ENCODE peak calls at places on chromosomes 1 and 21, in seven cellular contexts. B is esophagus squamous epithelium, Z is PC-9, T is AG04450, Q is body of pancreas, K is fibroblast of lung, J is K562. E is an unnamed sample.
A peak's percentile ranks its signal among the peaks of the same experiment; 100 is the strongest.

GRCh38 chr21:32802954-32803353 is 31.4 kb upstream of the PAXBP1 start:
- DNase-seq in B (no peak), Q (no peak), K (no peak), J (no peak), T (no peak), Z (no peak), E (no peak)

GRCh38 chr1:210489491-210489890 is 160.8 kb downstream of the HHAT start:
- DNase-seq in B (no peak), T (peak; percentile 16), Z (no peak), Q (no peak), J (no peak), K (peak; percentile 37), E (no peak)

GRCh38 chr1:12712091-12712490 is 3.8 kb upstream of the AADACL3 start:
- DNase-seq in Q (no peak), J (no peak), K (no peak), B (no peak), T (no peak), Z (no peak), E (no peak)

GRCh38 chr1:111706921-111707320 is 32.3 kb downstream of the INKA2 start:
- DNase-seq in J (no peak), Z (no peak), T (no peak), Q (no peak), B (no peak), K (peak; percentile 44), E (no peak)

GRCh38 chr1:32868806-32869455 is 1.8 kb downstream of the FNDC5 start:
- DNase-seq in K (no peak), B (no peak), Q (no peak), T (no peak), Z (no peak), J (no peak), E (no peak)

GRCh38 chr1:170707959-170708666 is 44.2 kb downstream of the PRRX1 start:
- DNase-seq in T (peak; percentile 78), K (peak; percentile 99), Z (peak; percentile 65), Q (no peak), B (no peak), J (no peak), E (no peak)

GRCh38 chr1:24934300-24935195 is 4.5 kb upstream of the RUNX3 start:
- DNase-seq in T (no peak), J (no peak), B (no peak), Z (no peak), K (no peak), Q (no peak), E (no peak)

GRCh38 chr1:158053276-158053675 is 59.8 kb downstream of the KIRREL1 start:
- DNase-seq in Q (no peak), K (peak; percentile 34), Z (no peak), T (no peak), J (no peak), B (no peak), E (no peak)

GRCh38 chr1:208475951-208476824 is 232.0 kb upstream of the PLXNA2 start:
- DNase-seq in B (no peak), Q (no peak), T (no peak), Z (no peak), J (no peak), K (peak; percentile 6), E (no peak)

GRCh38 chr1:5780324-5780716 is 211.9 kb downstream of the NPHP4 start:
- DNase-seq in Q (no peak), B (no peak), K (no peak), T (no peak), J (no peak), Z (no peak), E (no peak)

GRCh38 chr1:222382171-222382570 is 165.7 kb downstream of the HHIPL2 start:
- DNase-seq in T (no peak), Q (no peak), B (no peak), Z (no peak), K (no peak), J (no peak), E (no peak)

GRCh38 chr1:213940947-213941346 is 46.8 kb upstream of the PROX1 start:
- DNase-seq in Z (no peak), K (no peak), Q (no peak), B (no peak), J (no peak), T (no peak), E (no peak)

GRCh38 chr1:66350001-66350547 is 183.9 kb upstream of the SGIP1 start:
- DNase-seq in J (no peak), Z (no peak), B (no peak), K (peak; percentile 46), Q (no peak), T (no peak), E (peak; percentile 52)

GRCh38 chr1:66346873-66347272 is 187.1 kb upstream of the SGIP1 start:
- DNase-seq in J (no peak), K (no peak), Z (no peak), Q (no peak), T (no peak), B (no peak), E (no peak)

GRCh38 chr1:66351913-66352312 is 182.0 kb upstream of the SGIP1 start:
- DNase-seq in T (no peak), Q (no peak), B (no peak), K (no peak), Z (no peak), J (no peak), E (no peak)

GRCh38 chr1:66351474-66351873 is 182.5 kb upstream of the SGIP1 start:
- DNase-seq in B (no peak), T (no peak), K (peak; percentile 5), Q (no peak), Z (no peak), J (no peak), E (no peak)

DNA sequence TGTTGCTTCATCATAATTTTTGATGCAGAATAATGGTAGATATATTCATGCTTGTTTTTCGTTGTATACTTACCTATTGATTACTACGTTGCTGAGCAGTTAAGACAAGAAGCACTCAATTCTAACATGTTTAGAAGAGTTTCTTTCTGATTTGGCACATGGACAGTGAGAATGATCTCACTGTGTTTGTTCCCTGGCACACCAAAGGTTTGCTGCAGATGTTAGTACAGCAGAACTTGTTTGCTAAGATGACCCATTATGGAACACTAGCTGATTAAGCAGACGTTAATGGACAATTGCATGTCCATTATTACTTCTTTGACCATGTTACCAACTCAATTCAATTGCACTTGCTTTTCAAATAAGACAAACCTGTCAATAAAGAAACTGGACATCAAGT is 184.7 kb upstream of the SGIP1 start:
- DNase-seq in Q (no peak), J (no peak), T (no peak), K (no peak), B (no peak), Z (no peak), E (no peak)
- H3K27ac ChIP-seq in Q (no peak overlapping the region), J (no peak overlapping the region), T (no peak overlapping the region), K (no peak overlapping the region), B (peak overlapping the region; percentile 74), Z (no peak overlapping the region), E (peak overlapping the region; percentile 32)

GRCh38 chr1:154865442-154866256 is 4.4 kb downstream of the KCNN3 start:
- DNase-seq in T (no peak), B (no peak), K (no peak), J (peak; percentile 61), Z (peak; percentile 20), Q (peak; percentile 20), E (no peak)

GRCh38 chr1:154867841-154868610 is 2.1 kb downstream of the KCNN3 start:
- DNase-seq in Z (peak; percentile 23), Q (no peak), B (no peak), J (no peak), T (no peak), K (no peak), E (no peak)

GRCh38 chr1:154869351-154870116 is 547 bp downstream of the KCNN3 start:
- DNase-seq in T (no peak), Z (peak; percentile 3), Q (peak; percentile 33), B (no peak), J (no peak), K (peak; percentile 56), E (peak; percentile 60)

GRCh38 chr1:154866257-154866994 is 3.7 kb downstream of the KCNN3 start:
- DNase-seq in J (peak; percentile 71), Q (no peak), K (peak; percentile 46), Z (peak; percentile 12), B (no peak), T (no peak), E (no peak)

GRCh38 chr1:154866995-154867795 is 2.9 kb downstream of the KCNN3 start:
- DNase-seq in B (no peak), Q (peak; percentile 23), Z (peak; percentile 34), T (peak; percentile 42), K (peak; percentile 82), J (no peak), E (no peak)
- TF ChIP-seq CTCF in B (peak; percentile 4), Q (no peak), Z (no peak), T (peak; percentile 21), K (no peak), J (no peak), E (no peak)

GRCh38 chr1:31669786-31670582 is 25.3 kb upstream of the PEF1 start:
- DNase-seq in J (peak; percentile 27), Z (peak; percentile 96), T (no peak), B (no peak), Q (peak; percentile 97), K (peak; percentile 62), E (peak; percentile 85)
- H3K4me3 ChIP-seq in J (no peak overlapping the region), Z (peak overlapping the region; percentile 40), T (no peak overlapping the region), B (peak overlapping the region; percentile 21), Q (no peak overlapping the region), K (no peak overlapping the region), E (peak overlapping the region; percentile 28)

GRCh38 chr1:92933459-92933858 is 27.8 kb downstream of the DIPK1A start:
- DNase-seq in T (no peak), J (no peak), B (no peak), K (peak; percentile 64), Z (peak; percentile 96), Q (no peak), E (no peak)

GRCh38 chr1:92934395-92935378 is 26.6 kb downstream of the DIPK1A start:
- DNase-seq in B (no peak), K (peak; percentile 98), Q (peak; percentile 30), T (peak; percentile 50), J (no peak), Z (no peak), E (no peak)

GRCh38 chr1:92927870-92928269 is 33.4 kb downstream of the DIPK1A start:
- DNase-seq in Z (no peak), T (no peak), Q (no peak), J (no peak), K (no peak), B (no peak), E (no peak)

GRCh38 chr1:92929461-92929860 is 31.8 kb downstream of the DIPK1A start:
- DNase-seq in T (no peak), J (no peak), B (no peak), Z (no peak), K (no peak), Q (no peak), E (no peak)

DNA sequence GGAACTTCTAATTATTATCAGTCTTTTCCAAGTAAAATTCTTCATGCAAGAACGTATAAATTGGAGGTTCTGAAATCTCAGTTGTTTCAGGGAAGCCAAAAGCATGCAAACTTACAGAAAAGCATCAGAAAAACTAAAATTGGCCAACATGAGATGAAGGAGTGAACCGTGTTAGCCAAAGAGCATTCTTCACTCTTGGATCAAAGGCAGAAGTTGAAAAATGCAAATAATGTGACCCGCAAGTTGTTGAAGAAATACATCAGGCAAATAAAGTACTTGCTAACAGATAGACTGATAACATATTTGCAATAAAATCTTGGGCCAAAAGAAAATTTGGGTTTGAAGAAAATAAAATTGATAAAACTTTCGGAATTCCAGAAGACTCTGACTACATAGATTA is 29.6 kb downstream of the DIPK1A start:
- DNase-seq in T (no peak), Z (no peak), Q (no peak), K (no peak), B (no peak), J (no peak), E (no peak)
- H3K27ac ChIP-seq in T (no peak overlapping the region), Z (no peak overlapping the region), Q (no peak overlapping the region), K (no peak overlapping the region), B (no peak overlapping the region), J (no peak overlapping the region), E (no peak overlapping the region)